ENCODE peak calls at places on chromosomes 3 and 15, in five cellular contexts. One of them, this sample, is unnamed.
A peak's percentile ranks its signal among the peaks of the same experiment; 100 is the strongest.

GRCh38 chr3:42908675-42909074 is 2.7 kb downstream of the ZNF662 start:
- DNase-seq in stimulated activated CD4-positive, alpha-beta T cell treated with anti-CD3 and anti-CD28 coated beads, Interleukin-1b, Interleukin-23, amount 100 ng/mL, for 24 hours: no peak
- DNase-seq in activated naive CD4-positive, alpha-beta T cell treated with anti-CD3 and anti-CD28 coated beads, Interleukin-2, amount 50 U/mL, for 72 hours: no peak
- DNase-seq in NCI-H2081: no peak
- DNase-seq in stimulated activated naive CD8-positive, alpha-beta T cell treated with anti-CD3 and anti-CD28 coated beads, Interleukin-15, amount 100 ng/mL, for 72 hours: no peak
- DNase-seq in this sample: no peak

GRCh38 chr3:66480666-66481065 is 20.2 kb downstream of the LRIG1 start:
- DNase-seq in activated naive CD4-positive, alpha-beta T cell treated with anti-CD3 and anti-CD28 coated beads, Interleukin-2, amount 50 U/mL, for 72 hours: no peak
- DNase-seq in stimulated activated CD4-positive, alpha-beta T cell treated with anti-CD3 and anti-CD28 coated beads, Interleukin-1b, Interleukin-23, amount 100 ng/mL, for 24 hours: no peak
- DNase-seq in NCI-H2081: no peak
- DNase-seq in stimulated activated naive CD8-positive, alpha-beta T cell treated with anti-CD3 and anti-CD28 coated beads, Interleukin-15, amount 100 ng/mL, for 72 hours: peak; percentile 62
- DNase-seq in this sample: no peak

GRCh38 chr15:52678036-52678467 is 1.1 kb downstream of the ATOSA start:
- DNase-seq in stimulated activated naive CD8-positive, alpha-beta T cell treated with anti-CD3 and anti-CD28 coated beads, Interleukin-15, amount 100 ng/mL, for 72 hours: peak; percentile 64
- DNase-seq in stimulated activated CD4-positive, alpha-beta T cell treated with anti-CD3 and anti-CD28 coated beads, Interleukin-1b, Interleukin-23, amount 100 ng/mL, for 24 hours: no peak
- DNase-seq in activated naive CD4-positive, alpha-beta T cell treated with anti-CD3 and anti-CD28 coated beads, Interleukin-2, amount 50 U/mL, for 72 hours: peak; percentile 56
- DNase-seq in NCI-H2081: peak; percentile 70
- DNase-seq in this sample: peak; percentile 29

GRCh38 chr3:67076607-67077006 is 78.5 kb downstream of the KBTBD8 start:
- DNase-seq in activated naive CD4-positive, alpha-beta T cell treated with anti-CD3 and anti-CD28 coated beads, Interleukin-2, amount 50 U/mL, for 72 hours: no peak
- DNase-seq in NCI-H2081: no peak
- DNase-seq in stimulated activated naive CD8-positive, alpha-beta T cell treated with anti-CD3 and anti-CD28 coated beads, Interleukin-15, amount 100 ng/mL, for 72 hours: no peak
- DNase-seq in stimulated activated CD4-positive, alpha-beta T cell treated with anti-CD3 and anti-CD28 coated beads, Interleukin-1b, Interleukin-23, amount 100 ng/mL, for 24 hours: no peak
- DNase-seq in this sample: no peak

GRCh38 chr15:39642011-39642640 is 61.2 kb downstream of the THBS1 start:
- DNase-seq in stimulated activated CD4-positive, alpha-beta T cell treated with anti-CD3 and anti-CD28 coated beads, Interleukin-1b, Interleukin-23, amount 100 ng/mL, for 24 hours: no peak
- DNase-seq in NCI-H2081: no peak
- DNase-seq in activated naive CD4-positive, alpha-beta T cell treated with anti-CD3 and anti-CD28 coated beads, Interleukin-2, amount 50 U/mL, for 72 hours: no peak
- DNase-seq in stimulated activated naive CD8-positive, alpha-beta T cell treated with anti-CD3 and anti-CD28 coated beads, Interleukin-15, amount 100 ng/mL, for 72 hours: no peak
- DNase-seq in this sample: no peak

GRCh38 chr15:70243686-70244540 is 146.2 kb upstream of the TLE3 start:
- DNase-seq in NCI-H2081: no peak
- DNase-seq in stimulated activated naive CD8-positive, alpha-beta T cell treated with anti-CD3 and anti-CD28 coated beads, Interleukin-15, amount 100 ng/mL, for 72 hours: no peak
- DNase-seq in stimulated activated CD4-positive, alpha-beta T cell treated with anti-CD3 and anti-CD28 coated beads, Interleukin-1b, Interleukin-23, amount 100 ng/mL, for 24 hours: no peak
- DNase-seq in activated naive CD4-positive, alpha-beta T cell treated with anti-CD3 and anti-CD28 coated beads, Interleukin-2, amount 50 U/mL, for 72 hours: peak; percentile 44
- DNase-seq in this sample: peak; percentile 20

GRCh38 chr15:75646112-75646943 is 1.4 kb upstream of the SNX33 start:
- DNase-seq in activated naive CD4-positive, alpha-beta T cell treated with anti-CD3 and anti-CD28 coated beads, Interleukin-2, amount 50 U/mL, for 72 hours: no peak
- DNase-seq in stimulated activated CD4-positive, alpha-beta T cell treated with anti-CD3 and anti-CD28 coated beads, Interleukin-1b, Interleukin-23, amount 100 ng/mL, for 24 hours: no peak
- DNase-seq in NCI-H2081: no peak
- DNase-seq in stimulated activated naive CD8-positive, alpha-beta T cell treated with anti-CD3 and anti-CD28 coated beads, Interleukin-15, amount 100 ng/mL, for 72 hours: no peak
- DNase-seq in this sample: no peak

GRCh38 chr3:52879090-52879489 is 18.3 kb downstream of the STIMATE start:
- DNase-seq in activated naive CD4-positive, alpha-beta T cell treated with anti-CD3 and anti-CD28 coated beads, Interleukin-2, amount 50 U/mL, for 72 hours: no peak
- DNase-seq in stimulated activated CD4-positive, alpha-beta T cell treated with anti-CD3 and anti-CD28 coated beads, Interleukin-1b, Interleukin-23, amount 100 ng/mL, for 24 hours: no peak
- DNase-seq in stimulated activated naive CD8-positive, alpha-beta T cell treated with anti-CD3 and anti-CD28 coated beads, Interleukin-15, amount 100 ng/mL, for 72 hours: no peak
- DNase-seq in NCI-H2081: no peak
- DNase-seq in this sample: no peak

GRCh38 chr3:63450634-63451363 is 172.7 kb downstream of the SYNPR start:
- DNase-seq in stimulated activated CD4-positive, alpha-beta T cell treated with anti-CD3 and anti-CD28 coated beads, Interleukin-1b, Interleukin-23, amount 100 ng/mL, for 24 hours: no peak
- DNase-seq in stimulated activated naive CD8-positive, alpha-beta T cell treated with anti-CD3 and anti-CD28 coated beads, Interleukin-15, amount 100 ng/mL, for 72 hours: no peak
- DNase-seq in NCI-H2081: no peak
- DNase-seq in activated naive CD4-positive, alpha-beta T cell treated with anti-CD3 and anti-CD28 coated beads, Interleukin-2, amount 50 U/mL, for 72 hours: no peak
- DNase-seq in this sample: no peak

GRCh38 chr3:13494463-13495350 is 14.6 kb downstream of the HDAC11 start:
- DNase-seq in activated naive CD4-positive, alpha-beta T cell treated with anti-CD3 and anti-CD28 coated beads, Interleukin-2, amount 50 U/mL, for 72 hours: no peak
- DNase-seq in NCI-H2081: no peak
- DNase-seq in stimulated activated naive CD8-positive, alpha-beta T cell treated with anti-CD3 and anti-CD28 coated beads, Interleukin-15, amount 100 ng/mL, for 72 hours: no peak
- DNase-seq in stimulated activated CD4-positive, alpha-beta T cell treated with anti-CD3 and anti-CD28 coated beads, Interleukin-1b, Interleukin-23, amount 100 ng/mL, for 24 hours: no peak
- DNase-seq in this sample: no peak

GRCh38 chr15:73524919-73525318 is 82.0 kb downstream of the REC114 start:
- DNase-seq in stimulated activated CD4-positive, alpha-beta T cell treated with anti-CD3 and anti-CD28 coated beads, Interleukin-1b, Interleukin-23, amount 100 ng/mL, for 24 hours: no peak
- DNase-seq in NCI-H2081: no peak
- DNase-seq in stimulated activated naive CD8-positive, alpha-beta T cell treated with anti-CD3 and anti-CD28 coated beads, Interleukin-15, amount 100 ng/mL, for 72 hours: no peak
- DNase-seq in activated naive CD4-positive, alpha-beta T cell treated with anti-CD3 and anti-CD28 coated beads, Interleukin-2, amount 50 U/mL, for 72 hours: no peak
- DNase-seq in this sample: no peak

GRCh38 chr3:22103423-22103822 is 352.4 kb upstream of the ZNF385D start:
- DNase-seq in activated naive CD4-positive, alpha-beta T cell treated with anti-CD3 and anti-CD28 coated beads, Interleukin-2, amount 50 U/mL, for 72 hours: no peak
- DNase-seq in stimulated activated naive CD8-positive, alpha-beta T cell treated with anti-CD3 and anti-CD28 coated beads, Interleukin-15, amount 100 ng/mL, for 72 hours: no peak
- DNase-seq in stimulated activated CD4-positive, alpha-beta T cell treated with anti-CD3 and anti-CD28 coated beads, Interleukin-1b, Interleukin-23, amount 100 ng/mL, for 24 hours: no peak
- DNase-seq in NCI-H2081: no peak
- DNase-seq in this sample: no peak

GRCh38 chr15:39672666-39673065 is 91.8 kb downstream of the THBS1 start:
- DNase-seq in activated naive CD4-positive, alpha-beta T cell treated with anti-CD3 and anti-CD28 coated beads, Interleukin-2, amount 50 U/mL, for 72 hours: no peak
- DNase-seq in stimulated activated CD4-positive, alpha-beta T cell treated with anti-CD3 and anti-CD28 coated beads, Interleukin-1b, Interleukin-23, amount 100 ng/mL, for 24 hours: no peak
- DNase-seq in NCI-H2081: no peak
- DNase-seq in stimulated activated naive CD8-positive, alpha-beta T cell treated with anti-CD3 and anti-CD28 coated beads, Interleukin-15, amount 100 ng/mL, for 72 hours: no peak
- DNase-seq in this sample: no peak

GRCh38 chr15:34837246-34838016 is 42.1 kb upstream of the ACTC1 start:
- DNase-seq in stimulated activated CD4-positive, alpha-beta T cell treated with anti-CD3 and anti-CD28 coated beads, Interleukin-1b, Interleukin-23, amount 100 ng/mL, for 24 hours: no peak
- DNase-seq in NCI-H2081: no peak
- DNase-seq in activated naive CD4-positive, alpha-beta T cell treated with anti-CD3 and anti-CD28 coated beads, Interleukin-2, amount 50 U/mL, for 72 hours: no peak
- DNase-seq in stimulated activated naive CD8-positive, alpha-beta T cell treated with anti-CD3 and anti-CD28 coated beads, Interleukin-15, amount 100 ng/mL, for 72 hours: no peak
- DNase-seq in this sample: no peak

GRCh38 chr3:149547954-149548728 is 73.6 kb downstream of the TM4SF4 start:
- DNase-seq in NCI-H2081: no peak
- DNase-seq in stimulated activated naive CD8-positive, alpha-beta T cell treated with anti-CD3 and anti-CD28 coated beads, Interleukin-15, amount 100 ng/mL, for 72 hours: no peak
- DNase-seq in activated naive CD4-positive, alpha-beta T cell treated with anti-CD3 and anti-CD28 coated beads, Interleukin-2, amount 50 U/mL, for 72 hours: no peak
- DNase-seq in stimulated activated CD4-positive, alpha-beta T cell treated with anti-CD3 and anti-CD28 coated beads, Interleukin-1b, Interleukin-23, amount 100 ng/mL, for 24 hours: no peak
- DNase-seq in this sample: no peak